ENCODE peak calls at places on chromosomes 6 and 20, in nine cellular contexts. W is AG04450, C is GM23338, E is right atrium auricular region, G is prostate gland, Q is cardiac fibroblast, L is GM12865, J is BE2C, A is adrenal gland. F is an unnamed sample.

GRCh38 chr6:143160439-143161220 is 99.9 kb downstream of the AIG1 start:
- DNase-seq in Q (peak; percentile 47), J (no peak), A (no peak), E (no peak), C (no peak), G (no peak), W (no peak), L (no peak), F (no peak)

GRCh38 chr20:3701061-3701998 is 11.1 kb downstream of the SIGLEC1 start:
- DNase-seq in J (no peak), A (no peak), Q (no peak), C (no peak), G (no peak), E (no peak), L (no peak), W (no peak), F (no peak)

GRCh38 chr6:1066449-1066848 is 245.4 kb upstream of the FOXQ1 start:
- DNase-seq in G (no peak), A (no peak), C (no peak), W (no peak), L (no peak), J (no peak), Q (no peak), E (no peak), F (no peak)

GRCh38 chr6:44235269-44235668 is 11.6 kb upstream of the HSP90AB1 start:
- DNase-seq in E (no peak), L (no peak), Q (no peak), G (no peak), J (peak; percentile 52), W (no peak), C (no peak), A (no peak), F (no peak)

GRCh38 chr6:2982464-2983121 is 11.2 kb upstream of the SERPINB6 start:
- DNase-seq in L (no peak), W (no peak), J (no peak), Q (no peak), E (no peak), A (no peak), C (no peak), G (no peak), F (no peak)

GRCh38 chr20:23435675-23436539 is 3.6 kb upstream of the CSTL1 start:
- DNase-seq in L (no peak), A (peak; percentile 67), Q (no peak), E (no peak), J (peak; percentile 55), C (no peak), W (no peak), G (peak; percentile 58), F (no peak)

GRCh38 chr6:157194643-157195042 is 128.7 kb downstream of the TMEM242 start:
- DNase-seq in C (no peak), Q (peak; percentile 25), W (no peak), E (no peak), A (no peak), J (no peak), G (no peak), L (no peak), F (peak; percentile 44)

GRCh38 chr20:51636123-51636522 is 93.6 kb upstream of the NFATC2 start:
- DNase-seq in C (no peak), G (no peak), A (no peak), W (no peak), L (peak; percentile 47), Q (peak; percentile 72), E (no peak), J (no peak), F (no peak)

GRCh38 chr6:136945626-136946235 is 23.6 kb downstream of the SLC35D3 start:
- DNase-seq in G (no peak), E (no peak), A (no peak), J (no peak), Q (no peak), L (peak; percentile 28), C (no peak), W (no peak), F (no peak)

GRCh38 chr6:120764312-120764711 is 570.0 kb downstream of the TBC1D32 start:
- DNase-seq in J (no peak), L (no peak), C (peak; percentile 38), E (no peak), G (no peak), W (no peak), A (no peak), Q (no peak), F (no peak)

GRCh38 chr6:55265409-55266114 is 61.7 kb upstream of the GFRAL start:
- DNase-seq in Q (no peak), C (no peak), A (no peak), W (no peak), G (no peak), E (no peak), L (no peak), J (no peak), F (no peak)

GRCh38 chr20:17533396-17533795 is 2.2 kb upstream of the BFSP1 start:
- DNase-seq in W (no peak), C (peak; percentile 68), E (no peak), J (peak; percentile 62), L (peak; percentile 58), G (no peak), A (no peak), Q (peak; percentile 75), F (peak; percentile 48)

GRCh38 chr6:2988426-2989331 is 11.0 kb upstream of the NQO2 start:
- DNase-seq in W (peak; percentile 54), J (peak; percentile 95), C (peak; percentile 90), G (peak; percentile 85), A (peak; percentile 97), E (peak; percentile 95), Q (peak; percentile 95), L (peak; percentile 81), F (peak; percentile 95)

GRCh38 chr6:101986476-101986875 is 593.0 kb downstream of the GRIK2 start:
- DNase-seq in E (no peak), A (no peak), W (no peak), J (no peak), L (peak; percentile 6), C (no peak), Q (no peak), G (no peak), F (no peak)

DNA sequence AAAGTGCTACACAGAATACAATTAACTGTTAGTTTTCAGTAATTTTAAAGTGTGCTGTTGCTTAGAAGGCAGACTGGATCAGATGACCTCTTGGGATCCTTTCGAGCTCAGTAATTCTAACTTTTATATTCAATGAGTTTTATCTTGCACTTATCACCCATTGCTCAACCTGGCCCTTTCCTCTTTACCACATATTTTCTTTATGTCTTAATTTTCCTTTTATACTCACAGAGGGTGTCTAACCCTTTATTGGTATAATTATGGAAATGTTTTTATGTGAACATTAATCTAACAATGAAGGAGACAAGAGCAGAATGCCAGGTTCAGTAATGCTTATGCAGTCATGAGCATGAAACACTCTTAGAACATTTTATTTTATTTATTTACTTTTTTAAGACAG is 39.7 kb upstream of the CARMIL1 start:
- DNase-seq in A (no peak), J (no peak), C (no peak), W (no peak), L (no peak), G (no peak), E (no peak), Q (no peak), F (no peak)
- TF ChIP-seq CTCF in A (no peak), J (no peak), C (no peak), W (no peak), L (no peak), G (no peak), E (no peak), Q (no peak), F (no peak)

GRCh38 chr20:63497946-63498935 is 642 bp downstream of the EEF1A2 start:
- DNase-seq in C (no peak), A (peak; percentile 92), J (peak; percentile 84), L (no peak), E (no peak), G (no peak), W (no peak), Q (peak; percentile 46), F (no peak)
- H3K4me3 ChIP-seq in C (peak overlapping the region; percentile 56), A (no peak overlapping the region), J (peak overlapping the region; percentile 92), L (no peak overlapping the region), E (peak overlapping the region; percentile 56), G (peak overlapping the region; percentile 26), W (no peak overlapping the region), Q (no peak overlapping the region), F (no peak overlapping the region)

DNA sequence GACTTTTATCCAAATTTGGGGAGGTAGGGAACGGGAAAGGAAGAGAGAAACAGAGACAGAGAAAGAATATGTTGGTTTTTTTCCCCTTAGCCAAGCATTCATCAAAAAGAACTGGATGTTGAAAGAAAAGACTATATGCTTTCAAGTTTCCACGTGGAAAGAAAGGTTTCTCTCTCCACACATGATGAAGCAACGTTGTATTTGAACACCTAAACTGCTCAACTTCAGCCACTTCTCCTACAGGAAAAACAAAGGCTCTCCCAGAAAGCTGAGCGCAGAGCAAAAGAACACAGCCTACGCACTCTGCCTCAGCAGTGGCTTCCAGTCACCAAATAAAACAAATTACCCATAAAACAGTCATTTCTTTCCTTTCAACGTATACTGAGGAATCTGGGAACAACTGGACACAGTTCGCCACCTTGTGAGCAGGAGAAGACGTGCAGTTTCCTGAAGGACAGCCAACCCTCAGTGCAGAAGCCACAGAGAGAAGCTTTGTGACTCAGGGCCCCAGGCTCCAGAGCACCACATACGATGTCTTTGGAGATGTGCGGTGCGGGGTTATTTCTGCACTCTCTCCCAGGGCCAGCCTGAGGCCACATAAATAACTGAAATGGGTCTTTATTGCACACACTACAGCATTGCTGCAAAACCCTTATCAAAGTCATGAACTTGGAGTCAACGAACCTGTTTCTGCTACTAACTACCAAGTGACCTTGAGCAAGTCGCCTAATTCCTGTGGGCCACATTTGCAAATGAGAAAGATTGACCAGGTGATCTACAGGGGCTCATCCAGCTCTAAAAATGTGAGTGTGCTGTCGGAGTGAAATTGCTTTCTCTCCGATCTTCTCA is 10.1 kb downstream of the IL17F start:
- DNase-seq in C (peak; percentile 81), E (no peak), J (peak; percentile 53), G (peak; percentile 6), L (peak; percentile 84), Q (peak; percentile 52), W (peak; percentile 18), A (peak; percentile 55), F (peak; percentile 49)
- TF ChIP-seq CTCF in C (peak; percentile 69), E (peak; percentile 47), J (peak; percentile 72), G (no peak), L (peak; percentile 65), Q (peak; percentile 37), W (peak; percentile 57), A (peak; percentile 14), F (peak; percentile 46)

DNA sequence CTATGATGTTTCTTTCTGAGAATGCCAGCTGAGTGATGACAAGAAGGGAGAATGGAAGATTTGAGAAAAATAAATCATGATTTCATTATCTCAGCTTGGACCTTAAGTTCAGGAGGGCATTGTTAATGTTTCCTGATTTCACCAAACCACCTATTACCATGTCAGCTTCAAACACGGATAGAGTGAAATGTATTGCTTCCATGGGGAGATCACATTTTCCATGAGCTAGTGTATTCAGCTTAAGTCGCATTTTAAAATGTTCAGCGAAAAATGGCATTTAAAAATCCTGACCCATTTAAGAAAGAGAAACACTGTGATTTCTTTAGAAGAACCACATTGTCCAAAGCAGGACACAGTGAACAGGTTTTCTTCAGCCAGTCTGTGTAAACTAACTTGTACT is 684.2 kb upstream of the NRSN1 start:
- DNase-seq in J (no peak), L (no peak), W (no peak), Q (no peak), G (no peak), A (no peak), C (no peak), E (no peak), F (no peak)
- H3K4me3 ChIP-seq in J (no peak overlapping the region), L (no peak overlapping the region), W (no peak overlapping the region), Q (no peak overlapping the region), G (no peak overlapping the region), A (no peak overlapping the region), C (no peak overlapping the region), E (no peak overlapping the region), F (no peak overlapping the region)

GRCh38 chr6:158506577-158506976 is 53.3 kb upstream of the TMEM181 start:
- DNase-seq in E (peak; percentile 9), W (no peak), A (no peak), C (peak; percentile 94), Q (no peak), J (peak; percentile 51), G (no peak), L (no peak), F (peak; percentile 32)
- TF ChIP-seq CTCF in E (no peak), W (peak; percentile 46), A (no peak), C (peak; percentile 92), Q (no peak), J (peak; percentile 63), G (no peak), L (no peak), F (peak; percentile 44)

F was measured in astrocyte of the spinal cord.